ENCODE peak calls at places on chromosomes 11 and 22, in eight cellular contexts. U is nephron progenitor cell; O is neural crest cell; F is sigmoid colon; V is astrocyte of the spinal cord; G is BE2C; A is activated CD8-positive, alpha-beta T cell treated with anti-CD3 and anti-CD28 coated beads for 36 hours; L is mesothelial cell of epicardium. Y is an unnamed sample.

GRCh38 chr22:44360686-44361381 is 48.1 kb upstream of the SHISAL1 start:
- DNase-seq in F (peak), A (no peak), O (no peak), U (no peak), V (peak), G (no peak), L (no peak), Y (peak)

GRCh38 chr11:16862733-16863132 is 124.3 kb downstream of the C11orf58 start:
- DNase-seq in V (no peak), L (no peak), G (no peak), U (no peak), F (no peak), A (no peak), O (no peak), Y (no peak)

GRCh38 chr11:11157201-11157600 is 195.8 kb downstream of the CSNK2A3 start:
- DNase-seq in U (peak), V (peak), L (no peak), G (peak), F (no peak), O (peak), A (peak), Y (no peak)

GRCh38 chr22:26529345-26529744 is 17.1 kb upstream of the TFIP11 start:
- DNase-seq in V (no peak), A (no peak), U (no peak), G (no peak), F (no peak), L (no peak), O (no peak), Y (no peak)

GRCh38 chr11:68923614-68924013 is 19.9 kb downstream of the IGHMBP2 start:
- DNase-seq in L (no peak), O (no peak), G (no peak), A (no peak), F (peak), U (no peak), V (no peak), Y (peak)

GRCh38 chr11:64056213-64056785 is 20.6 kb downstream of the FLRT1 start:
- DNase-seq in V (no peak), L (no peak), F (no peak), G (peak), A (no peak), O (no peak), U (peak), Y (no peak)

GRCh38 chr11:26286472-26287066 is 45.4 kb upstream of the ANO3 start:
- DNase-seq in G (peak), F (no peak), V (peak), L (no peak), O (peak), U (peak), A (no peak), Y (no peak)

GRCh38 chr11:100004541-100004940 is 682.5 kb upstream of the ARHGAP42 start:
- DNase-seq in L (no peak), G (no peak), F (no peak), U (no peak), O (no peak), V (no peak), A (no peak), Y (no peak)

GRCh38 chr22:39940757-39941305 is 19.4 kb upstream of the TMA7B start:
- DNase-seq in U (no peak), A (peak), G (no peak), O (no peak), F (no peak), V (no peak), L (no peak), Y (no peak)

GRCh38 chr11:10770626-10771254 is 19.7 kb downstream of the CTR9 start:
- DNase-seq in U (peak), A (peak), O (peak), V (peak), G (peak), L (no peak), F (no peak), Y (no peak)

GRCh38 chr11:33208150-33208549 is 46.9 kb upstream of the CSTF3 start:
- DNase-seq in L (no peak), A (no peak), F (no peak), G (no peak), O (no peak), U (no peak), V (no peak), Y (no peak)

GRCh38 chr11:31779268-31779879 is 31.7 kb downstream of the PAX6 start:
- DNase-seq in V (peak), G (no peak), U (no peak), L (no peak), F (no peak), O (no peak), A (no peak), Y (no peak)

GRCh38 chr11:70270877-70271634 is 566 bp downstream of the PPFIA1 start:
- DNase-seq in F (peak), L (peak), V (peak), A (peak), O (peak), G (peak), U (peak), Y (no peak)

GRCh38 chr11:74256370-74257133 is 54.9 kb downstream of the P4HA3 start:
- DNase-seq in L (no peak), A (no peak), F (no peak), V (no peak), O (no peak), G (no peak), U (no peak), Y (no peak)

GRCh38 chr11:122882809-122883681 is 486 bp downstream of the JHY start:
- DNase-seq in U (peak), V (no peak), O (peak), L (peak), A (peak), G (peak), F (peak), Y (no peak)

GRCh38 chr22:20616451-20617043 is 109.1 kb downstream of the MED15 start:
- DNase-seq in G (no peak), V (peak), U (no peak), F (no peak), L (no peak), A (no peak), O (no peak), Y (no peak)

GRCh38 chr11:103825469-103825868 is 211.0 kb upstream of the DDI1 start:
- DNase-seq in U (no peak), A (no peak), G (no peak), O (no peak), F (no peak), V (no peak), L (no peak), Y (no peak)

GRCh38 chr22:35219012-35219411 is 38.3 kb upstream of the HMGXB4 start:
- DNase-seq in V (peak), L (no peak), U (no peak), A (no peak), G (no peak), O (no peak), F (no peak), Y (no peak)

GRCh38 chr22:17928391-17928790 is 96.0 kb downstream of the MICAL3 start:
- DNase-seq in O (no peak), A (no peak), V (no peak), L (no peak), F (no peak), U (no peak), G (no peak), Y (no peak)

GRCh38 chr11:20134991-20135736 is 25.1 kb downstream of the DBX1 start:
- DNase-seq in V (no peak), U (no peak), O (no peak), L (no peak), G (no peak), A (no peak), F (no peak), Y (no peak)

GRCh38 chr11:119441898-119442243 is 18.9 kb upstream of the THY1 start:
- DNase-seq in L (no peak), F (no peak), G (no peak), V (no peak), A (no peak), U (no peak), O (no peak), Y (no peak)

GRCh38 chr11:3807856-3808845 is at the start of gene PGAP2:
- DNase-seq in V (peak), A (peak), O (peak), L (peak), G (peak), F (peak), U (peak), Y (no peak)
- TF ChIP-seq CTCF in V (peak), A (peak), O (peak), L (peak), G (peak), F (peak), U (peak), Y (peak)

DNA sequence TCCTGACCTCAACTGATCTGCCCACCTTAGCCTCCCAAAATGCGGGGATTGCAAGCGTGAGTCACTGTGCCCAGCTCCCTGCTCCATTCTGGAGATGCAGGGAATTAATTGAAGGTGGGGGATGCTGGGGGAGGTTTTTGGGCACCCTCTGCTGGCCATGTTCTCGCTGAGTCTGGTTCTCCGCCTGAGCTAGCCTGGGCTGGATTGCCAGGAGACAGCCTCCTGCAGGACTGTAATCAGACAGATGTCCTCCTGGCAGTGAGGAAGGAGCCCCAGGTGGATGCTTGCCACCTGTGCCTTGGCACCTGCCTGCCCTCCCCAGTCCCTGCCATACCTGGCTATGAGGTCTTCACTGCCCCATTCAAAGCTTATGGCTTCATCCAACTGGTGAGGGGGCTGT is 5.4 kb downstream of the MTFP1 start:
- DNase-seq in A (no peak), G (no peak), O (no peak), V (no peak), L (no peak), U (no peak), F (no peak), Y (no peak)
- TF ChIP-seq CTCF in A (no peak), G (no peak), O (no peak), V (peak), L (no peak), U (no peak), F (no peak), Y (peak)

GRCh38 chr11:43708776-43709175 is 28.2 kb downstream of the HSD17B12 start:
- DNase-seq in V (no peak), L (no peak), O (no peak), U (no peak), F (no peak), G (no peak), A (no peak), Y (no peak)
- TF ChIP-seq CTCF in V (peak), L (no peak), O (peak), U (no peak), F (no peak), G (peak), A (no peak), Y (peak)

DNA sequence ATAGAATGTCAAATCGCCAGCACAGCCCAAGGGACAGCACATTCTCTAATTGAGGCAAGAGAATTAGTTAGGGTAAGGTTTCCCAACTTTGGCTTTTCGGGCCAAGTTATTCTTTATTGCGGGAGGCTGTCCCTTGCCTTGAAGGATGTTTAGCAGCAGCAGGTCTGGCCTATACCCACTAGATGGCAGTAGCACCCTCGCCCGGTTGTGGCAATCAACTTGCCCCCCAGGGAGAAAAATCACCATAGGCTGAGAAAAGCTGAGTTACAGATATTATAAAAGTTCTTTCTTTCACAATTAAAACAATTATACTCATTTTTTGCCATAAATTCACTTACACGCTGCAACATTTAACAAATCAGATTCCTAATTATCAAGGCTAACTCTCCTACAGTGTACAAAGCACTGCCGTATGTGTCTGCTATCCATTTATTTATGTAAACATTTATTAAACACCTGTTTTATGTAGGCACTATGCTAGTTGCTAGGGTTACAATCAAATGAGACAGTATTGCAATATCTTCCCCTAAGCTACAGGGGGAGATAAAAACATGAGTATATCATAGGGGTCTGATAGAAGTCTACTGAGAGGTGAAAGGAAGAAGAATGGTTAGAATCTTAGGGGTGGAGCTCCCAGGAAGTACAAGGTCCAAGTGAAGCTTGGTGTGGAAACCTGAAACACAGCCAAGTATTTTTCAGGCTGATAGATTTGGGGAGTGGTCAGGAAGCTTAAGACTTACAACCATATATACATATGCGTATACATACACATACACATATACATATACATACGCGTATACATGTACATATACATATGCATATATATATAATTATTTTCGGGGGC is 452.3 kb downstream of the RAB38 start:
- DNase-seq in A (peak), U (peak), F (no peak), L (no peak), V (no peak), G (peak), O (no peak), Y (no peak)
- TF ChIP-seq CTCF in A (peak), U (peak), F (no peak), L (peak), V (peak), G (peak), O (peak), Y (peak)

DNA sequence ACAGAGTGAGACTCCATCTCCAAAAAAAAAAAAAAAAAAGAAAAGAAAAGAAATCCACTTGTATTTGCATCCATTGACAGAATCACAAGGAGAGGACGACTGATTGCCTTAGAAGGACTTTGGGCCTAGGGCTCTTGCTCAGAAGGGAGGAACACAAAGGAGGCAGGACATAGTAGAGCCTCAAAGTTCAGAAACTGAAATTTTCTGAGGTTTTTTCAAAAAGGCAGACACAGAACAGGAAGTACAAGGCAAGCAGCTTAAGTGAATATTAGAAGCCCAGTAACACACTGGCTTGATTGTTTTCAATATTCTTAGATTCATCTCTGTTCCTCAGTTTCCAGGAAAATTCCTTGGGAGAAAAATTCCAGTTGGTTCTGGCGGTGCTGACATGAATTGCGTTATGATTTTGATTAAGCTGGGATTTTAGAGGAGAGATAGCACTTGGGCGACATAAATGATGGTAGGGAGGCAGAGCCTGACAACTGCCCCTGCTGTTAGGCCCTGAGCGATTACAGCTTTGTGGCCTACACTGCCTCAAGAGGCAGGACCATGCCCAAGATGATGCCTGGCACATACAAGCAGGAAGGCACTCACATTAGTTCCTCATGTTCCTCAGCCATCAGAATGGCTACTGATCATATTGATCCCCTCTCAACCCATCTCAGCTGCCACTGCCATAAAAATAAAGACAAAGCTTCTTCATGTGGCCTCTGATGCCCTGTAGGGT is 15.3 kb downstream of the CLPB start:
- DNase-seq in A (no peak), G (no peak), F (peak), U (no peak), V (no peak), O (no peak), L (no peak), Y (no peak)
- TF ChIP-seq CTCF in A (no peak), G (peak), F (no peak), U (no peak), V (peak), O (no peak), L (no peak), Y (no peak)

GRCh38 chr11:57322881-57323467 is 1.8 kb downstream of the TNKS1BP1 start:
- DNase-seq in O (no peak), G (no peak), U (no peak), A (no peak), V (no peak), L (no peak), F (peak), Y (no peak)

GRCh38 chr11:57324886-57325734 is at the start of gene TNKS1BP1:
- DNase-seq in U (peak), F (peak), V (peak), L (peak), G (peak), O (peak), A (peak), Y (peak)

GRCh38 chr11:57321996-57322880 is 2.5 kb downstream of the TNKS1BP1 start:
- DNase-seq in F (peak), L (peak), A (peak), V (peak), U (peak), O (peak), G (peak), Y (peak)

GRCh38 chr11:57324154-57324885 is 432 bp downstream of the TNKS1BP1 start:
- DNase-seq in F (peak), G (peak), V (peak), L (peak), A (peak), U (peak), O (peak), Y (no peak)

DNA sequence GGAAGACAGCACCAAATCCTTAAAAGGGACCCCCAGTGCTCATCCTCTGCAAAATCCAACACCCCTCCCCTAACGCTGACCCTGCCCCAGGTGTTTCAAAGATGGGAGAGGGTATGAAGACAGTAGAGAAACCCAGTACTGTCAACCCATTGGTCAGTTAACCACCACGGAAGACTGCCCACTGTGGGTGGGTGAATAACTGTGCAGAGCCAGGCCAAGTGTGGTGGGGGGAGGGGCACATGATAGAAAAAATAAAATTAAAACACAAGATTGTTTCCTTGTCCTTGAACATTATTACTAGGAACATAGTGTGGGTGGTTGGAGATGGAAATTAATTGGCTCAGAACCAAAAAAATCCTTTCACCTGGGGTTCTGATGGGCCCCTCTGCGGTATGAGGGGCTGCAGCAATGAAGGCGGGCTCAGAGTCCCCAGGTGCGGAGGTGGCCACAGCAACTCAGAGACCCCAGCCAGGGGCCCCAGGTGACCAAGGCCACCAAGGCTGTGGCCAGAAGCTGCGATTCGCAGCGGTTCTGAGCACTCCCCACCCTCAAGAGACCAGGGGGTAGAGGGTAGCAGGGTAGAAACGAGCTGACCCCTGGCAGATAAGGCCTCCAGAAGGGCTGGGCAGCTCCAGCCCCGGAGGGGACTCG is 1.1 kb downstream of the TNKS1BP1 start:
- DNase-seq in F (no peak), L (no peak), V (peak), O (no peak), U (no peak), A (no peak), G (no peak), Y (no peak)
- TF ChIP-seq CTCF in F (no peak), L (no peak), V (peak), O (peak), U (no peak), A (no peak), G (no peak), Y (no peak)

DNA sequence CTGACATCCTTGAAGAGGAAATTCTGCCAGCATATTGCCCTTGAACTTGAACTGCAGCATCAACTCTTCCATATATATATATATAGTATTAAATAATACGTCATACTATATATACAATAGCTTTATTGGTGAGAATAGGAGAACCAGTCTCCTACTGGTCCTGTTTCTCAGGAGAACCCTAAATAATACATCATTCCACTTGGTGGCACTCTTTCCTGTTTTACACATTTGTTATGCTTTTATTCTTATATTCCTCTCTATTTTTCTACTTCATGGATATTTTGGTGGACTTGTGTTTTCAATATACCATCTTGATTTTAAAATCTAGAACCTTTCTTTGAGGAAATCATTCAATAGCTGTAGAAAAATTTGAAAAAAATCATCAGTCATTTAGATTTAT is 193.3 kb downstream of the TRPC6 start:
- DNase-seq in O (no peak), G (no peak), U (no peak), V (peak), F (no peak), A (no peak), L (no peak), Y (no peak)
- TF ChIP-seq CTCF in O (peak), G (no peak), U (no peak), V (peak), F (no peak), A (no peak), L (no peak), Y (peak)

DNA sequence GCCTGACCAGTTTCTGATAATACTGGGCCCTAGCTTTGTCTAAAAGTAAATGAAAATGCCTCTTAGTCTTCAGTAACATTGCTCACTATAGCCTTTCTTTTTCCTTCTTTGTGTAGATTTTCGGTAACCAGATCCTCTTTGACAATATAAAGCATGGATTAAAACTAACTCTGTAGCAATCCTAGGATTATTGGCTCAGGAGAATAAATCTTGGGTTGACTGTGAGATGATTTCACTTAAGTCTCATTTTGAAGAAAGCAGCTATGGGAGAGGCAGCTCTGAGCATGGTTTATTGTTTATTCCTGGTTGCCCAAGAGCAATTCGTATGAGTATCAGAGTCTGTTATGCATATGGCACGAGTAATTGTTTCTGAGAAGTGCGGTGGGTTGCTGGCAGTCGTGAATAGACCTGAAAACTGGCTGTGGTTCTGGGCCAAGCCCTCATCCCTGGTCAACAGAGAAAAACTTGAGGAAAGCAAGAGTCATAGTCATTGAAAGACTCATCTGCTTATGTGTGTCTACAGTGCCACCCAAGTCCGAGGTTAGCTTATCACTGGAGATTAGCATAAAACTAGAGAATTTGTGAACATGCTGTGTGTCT is 26.7 kb downstream of the DIXDC1 start:
- DNase-seq in V (peak), L (no peak), G (no peak), O (no peak), A (no peak), U (no peak), F (no peak), Y (no peak)
- TF ChIP-seq CTCF in V (no peak), L (no peak), G (no peak), O (no peak), A (no peak), U (no peak), F (no peak), Y (no peak)